ENCODE peak calls at places on chromosome 20, in nine cellular contexts. One of them, this sample, is unnamed. For H3K9me3, the result is how much of the 10 kb centered on the place peaks cover.

GRCh38 chr20:48321271-48321670 is 506.5 kb downstream of the PREX1 start:
- DNase-seq in hepatocyte: no peak
- DNase-seq in heart left ventricle: no peak
- DNase-seq in GM23248: no peak
- DNase-seq in neural progenitor cell: no peak
- DNase-seq in body of pancreas: no peak
- DNase-seq in AG04450: no peak
- DNase-seq in left ventricle myocardium inferior: no peak
- DNase-seq in neuronal stem cell: no peak
- DNase-seq in this sample: no peak

GRCh38 chr20:46218656-46219055 is 89.6 kb downstream of the CDH22 start:
- DNase-seq in body of pancreas: no peak
- DNase-seq in heart left ventricle: no peak
- DNase-seq in left ventricle myocardium inferior: no peak
- DNase-seq in neuronal stem cell: no peak
- DNase-seq in neural progenitor cell: no peak
- DNase-seq in GM23248: no peak
- DNase-seq in hepatocyte: no peak
- DNase-seq in AG04450: no peak
- DNase-seq in this sample: peak

GRCh38 chr20:62444286-62444685 is 16.9 kb upstream of the RBBP8NL start:
- DNase-seq in left ventricle myocardium inferior: no peak
- DNase-seq in body of pancreas: no peak
- DNase-seq in hepatocyte: no peak
- DNase-seq in neural progenitor cell: no peak
- DNase-seq in GM23248: no peak
- DNase-seq in heart left ventricle: no peak
- DNase-seq in AG04450: no peak
- DNase-seq in neuronal stem cell: no peak
- DNase-seq in this sample: no peak

GRCh38 chr20:40489886-40490285 is 199.2 kb downstream of the MAFB start:
- DNase-seq in heart left ventricle: no peak
- DNase-seq in neural progenitor cell: no peak
- DNase-seq in AG04450: no peak
- DNase-seq in left ventricle myocardium inferior: no peak
- DNase-seq in neuronal stem cell: no peak
- DNase-seq in body of pancreas: no peak
- DNase-seq in hepatocyte: no peak
- DNase-seq in GM23248: peak
- DNase-seq in this sample: no peak

GRCh38 chr20:3092611-3093379 is 8.3 kb upstream of the AVP start:
- DNase-seq in body of pancreas: no peak
- DNase-seq in hepatocyte: no peak
- DNase-seq in AG04450: no peak
- DNase-seq in GM23248: peak
- DNase-seq in neuronal stem cell: no peak
- DNase-seq in left ventricle myocardium inferior: no peak
- DNase-seq in heart left ventricle: peak
- DNase-seq in neural progenitor cell: peak
- DNase-seq in this sample: no peak

GRCh38 chr20:10708342-10709185 is 34.8 kb upstream of the JAG1 start:
- DNase-seq in hepatocyte: peak
- DNase-seq in neuronal stem cell: peak
- DNase-seq in GM23248: peak
- DNase-seq in neural progenitor cell: peak
- DNase-seq in body of pancreas: no peak
- DNase-seq in heart left ventricle: no peak
- DNase-seq in AG04450: peak
- DNase-seq in left ventricle myocardium inferior: no peak
- DNase-seq in this sample: no peak

GRCh38 chr20:62547364-62547763 is 71.6 kb upstream of the GATA5 start:
- DNase-seq in hepatocyte: no peak
- DNase-seq in GM23248: no peak
- DNase-seq in neural progenitor cell: no peak
- DNase-seq in heart left ventricle: no peak
- DNase-seq in left ventricle myocardium inferior: no peak
- DNase-seq in neuronal stem cell: no peak
- DNase-seq in AG04450: no peak
- DNase-seq in body of pancreas: no peak
- DNase-seq in this sample: no peak

GRCh38 chr20:62159835-62160234 is 16.3 kb downstream of the SS18L1 start:
- DNase-seq in GM23248: peak
- DNase-seq in left ventricle myocardium inferior: no peak
- DNase-seq in AG04450: no peak
- DNase-seq in neural progenitor cell: no peak
- DNase-seq in hepatocyte: no peak
- DNase-seq in body of pancreas: no peak
- DNase-seq in neuronal stem cell: no peak
- DNase-seq in heart left ventricle: no peak
- DNase-seq in this sample: no peak

GRCh38 chr20:48431635-48432034 is 396.2 kb downstream of the PREX1 start:
- DNase-seq in left ventricle myocardium inferior: no peak
- DNase-seq in AG04450: no peak
- DNase-seq in body of pancreas: no peak
- DNase-seq in GM23248: no peak
- DNase-seq in hepatocyte: no peak
- DNase-seq in neuronal stem cell: no peak
- DNase-seq in heart left ventricle: no peak
- DNase-seq in neural progenitor cell: no peak
- DNase-seq in this sample: no peak

GRCh38 chr20:63006611-63007471 is at the start of gene BHLHE23:
- DNase-seq in neuronal stem cell: peak
- DNase-seq in GM23248: no peak
- DNase-seq in body of pancreas: no peak
- DNase-seq in hepatocyte: peak
- DNase-seq in heart left ventricle: no peak
- DNase-seq in AG04450: no peak
- DNase-seq in left ventricle myocardium inferior: peak
- DNase-seq in neural progenitor cell: peak
- DNase-seq in this sample: no peak

GRCh38 chr20:50374541-50375078 is 135.6 kb upstream of the PTPN1 start:
- DNase-seq in left ventricle myocardium inferior: no peak
- DNase-seq in AG04450: no peak
- DNase-seq in GM23248: no peak
- DNase-seq in neuronal stem cell: no peak
- DNase-seq in neural progenitor cell: no peak
- DNase-seq in hepatocyte: no peak
- DNase-seq in heart left ventricle: no peak
- DNase-seq in body of pancreas: no peak
- DNase-seq in this sample: no peak

GRCh38 chr20:54657268-54657826 is 182.0 kb downstream of the DOK5 start:
- DNase-seq in neural progenitor cell: no peak
- DNase-seq in body of pancreas: no peak
- DNase-seq in GM23248: no peak
- DNase-seq in heart left ventricle: no peak
- DNase-seq in AG04450: no peak
- DNase-seq in hepatocyte: no peak
- DNase-seq in left ventricle myocardium inferior: no peak
- DNase-seq in neuronal stem cell: no peak
- DNase-seq in this sample: no peak

GRCh38 chr20:33399924-33400323 is 1.4 kb downstream of the CDK5RAP1 start:
- DNase-seq in neuronal stem cell: no peak
- DNase-seq in hepatocyte: no peak
- DNase-seq in heart left ventricle: no peak
- DNase-seq in body of pancreas: no peak
- DNase-seq in GM23248: no peak
- DNase-seq in AG04450: no peak
- DNase-seq in left ventricle myocardium inferior: no peak
- DNase-seq in neural progenitor cell: peak
- DNase-seq in this sample: no peak

GRCh38 chr20:32359633-32360332 is 1.7 kb downstream of the ASXL1 start:
- DNase-seq in neuronal stem cell: no peak
- DNase-seq in neural progenitor cell: peak
- DNase-seq in heart left ventricle: no peak
- DNase-seq in body of pancreas: no peak
- DNase-seq in left ventricle myocardium inferior: no peak
- DNase-seq in hepatocyte: no peak
- DNase-seq in AG04450: no peak
- DNase-seq in GM23248: peak
- DNase-seq in this sample: no peak

GRCh38 chr20:36585410-36586125 is 12.2 kb downstream of the TGIF2 start:
- DNase-seq in body of pancreas: no peak
- DNase-seq in GM23248: peak
- DNase-seq in neural progenitor cell: peak
- DNase-seq in neuronal stem cell: no peak
- DNase-seq in hepatocyte: no peak
- DNase-seq in AG04450: no peak
- DNase-seq in heart left ventricle: no peak
- DNase-seq in left ventricle myocardium inferior: no peak
- DNase-seq in this sample: no peak

GRCh38 chr20:32354592-32355416 is 3.3 kb upstream of the ASXL1 start:
- DNase-seq in hepatocyte: peak
- DNase-seq in GM23248: peak
- DNase-seq in heart left ventricle: no peak
- DNase-seq in neuronal stem cell: no peak
- DNase-seq in left ventricle myocardium inferior: no peak
- DNase-seq in AG04450: no peak
- DNase-seq in neural progenitor cell: no peak
- DNase-seq in body of pancreas: no peak
- DNase-seq in this sample: no peak

GRCh38 chr20:46990017-46990810 is 95.6 kb downstream of the EYA2 start:
- DNase-seq in left ventricle myocardium inferior: no peak
- DNase-seq in AG04450: no peak
- DNase-seq in body of pancreas: no peak
- DNase-seq in neural progenitor cell: peak
- DNase-seq in heart left ventricle: no peak
- DNase-seq in neuronal stem cell: peak
- DNase-seq in GM23248: peak
- DNase-seq in hepatocyte: no peak
- DNase-seq in this sample: no peak

DNA sequence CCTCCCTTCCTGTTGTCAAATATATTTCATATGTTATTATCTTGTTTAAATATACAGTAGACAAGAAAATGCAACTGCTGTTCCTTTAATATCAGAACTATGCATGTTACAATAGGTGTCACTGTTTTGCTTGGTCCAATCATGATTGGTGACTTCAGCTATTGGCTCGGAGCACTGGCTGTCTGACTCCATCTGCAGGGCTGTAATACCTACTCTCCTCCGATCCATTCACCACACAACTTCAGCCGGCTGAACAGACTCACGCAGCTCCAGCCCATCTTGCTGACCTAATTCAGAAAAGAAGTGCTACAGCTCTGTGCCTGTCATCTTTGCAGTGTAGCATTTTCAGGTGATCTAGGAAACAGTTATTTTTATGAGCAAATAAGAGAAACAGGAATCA is at the start of gene BTBD3:
- DNase-seq in AG04450: peak
- DNase-seq in left ventricle myocardium inferior: peak
- DNase-seq in hepatocyte: peak
- DNase-seq in neuronal stem cell: no peak
- DNase-seq in body of pancreas: peak
- DNase-seq in GM23248: peak
- DNase-seq in neural progenitor cell: peak
- DNase-seq in heart left ventricle: peak
- DNase-seq in this sample: peak
- H3K27ac ChIP-seq in AG04450: no peak
- H3K27ac ChIP-seq in left ventricle myocardium inferior: peak
- H3K27ac ChIP-seq in hepatocyte: peak
- H3K27ac ChIP-seq in neuronal stem cell: no peak
- H3K27ac ChIP-seq in body of pancreas: peak
- H3K27ac ChIP-seq in GM23248: no peak
- H3K27ac ChIP-seq in neural progenitor cell: no peak
- H3K27ac ChIP-seq in heart left ventricle: peak
- H3K27ac ChIP-seq in this sample: no peak

DNA sequence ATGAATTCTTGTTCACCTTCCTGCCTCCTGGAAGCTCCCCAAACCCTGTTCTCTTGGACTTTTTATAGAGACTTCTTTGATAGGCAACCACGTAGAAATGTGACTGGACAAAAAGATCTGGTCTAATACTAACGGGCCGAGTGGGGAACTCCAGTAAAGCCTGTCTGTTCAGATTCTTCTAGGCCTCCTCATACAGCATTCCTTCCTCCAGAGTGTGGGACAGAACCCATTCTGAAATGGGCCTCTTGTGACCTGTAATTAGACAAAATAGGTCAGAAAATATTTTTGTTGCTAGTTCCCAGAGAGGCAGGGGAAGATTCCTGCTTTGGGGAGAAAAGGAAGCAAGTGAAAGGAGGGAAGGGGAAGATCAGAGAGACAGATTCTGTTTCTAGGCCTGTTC is 374.3 kb downstream of the CDH26 start:
- DNase-seq in neural progenitor cell: no peak
- DNase-seq in left ventricle myocardium inferior: no peak
- DNase-seq in AG04450: no peak
- DNase-seq in hepatocyte: no peak
- DNase-seq in GM23248: no peak
- DNase-seq in body of pancreas: no peak
- DNase-seq in neuronal stem cell: no peak
- DNase-seq in heart left ventricle: no peak
- DNase-seq in this sample: no peak
- H3K9me3 ChIP-seq in neural progenitor cell: under half
- H3K9me3 ChIP-seq in left ventricle myocardium inferior: under half
- H3K9me3 ChIP-seq in AG04450: under half
- H3K9me3 ChIP-seq in hepatocyte: under half
- H3K9me3 ChIP-seq in GM23248: under half
- H3K9me3 ChIP-seq in body of pancreas: under half
- H3K9me3 ChIP-seq in neuronal stem cell: under half
- H3K9me3 ChIP-seq in heart left ventricle: under half
- H3K9me3 ChIP-seq in this sample: under half

DNA sequence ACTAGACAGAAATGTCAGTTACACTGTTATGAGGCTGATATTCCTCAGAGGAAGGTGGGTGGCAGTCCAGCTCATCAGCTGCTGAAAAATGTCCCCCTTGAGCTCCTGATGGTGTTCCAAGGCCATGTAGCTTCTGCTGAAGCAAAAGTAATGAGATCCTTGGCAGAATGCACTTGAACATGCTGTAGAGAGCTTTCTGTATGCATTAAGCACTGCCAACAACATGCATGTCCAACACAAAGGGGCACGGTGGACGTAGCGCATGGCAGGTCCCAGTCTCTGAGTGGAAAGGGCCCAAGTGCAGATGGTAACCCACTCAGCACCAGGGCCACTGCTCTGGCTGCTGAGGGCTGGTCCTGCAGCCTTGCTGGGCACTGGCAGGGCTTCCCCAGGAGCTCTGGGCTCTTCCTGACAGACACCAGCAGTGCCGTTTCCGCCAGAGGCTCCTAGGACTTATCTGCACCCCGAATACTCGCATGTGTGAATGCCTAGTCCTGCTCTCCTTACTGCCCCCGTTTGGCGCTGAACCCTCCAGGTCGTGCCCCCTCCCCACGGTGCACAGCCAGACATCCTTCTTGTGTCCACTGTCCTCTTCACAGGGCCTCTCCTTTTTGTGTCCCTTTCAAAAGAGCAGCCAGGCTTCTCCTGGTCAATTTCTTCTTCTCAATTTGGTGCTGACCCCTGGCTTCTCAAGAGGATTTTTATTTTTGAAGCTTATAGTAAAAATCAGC is 18.6 kb upstream of the SYNDIG1 start:
- DNase-seq in hepatocyte: no peak
- DNase-seq in body of pancreas: no peak
- DNase-seq in left ventricle myocardium inferior: no peak
- DNase-seq in neural progenitor cell: no peak
- DNase-seq in GM23248: no peak
- DNase-seq in AG04450: no peak
- DNase-seq in neuronal stem cell: no peak
- DNase-seq in heart left ventricle: no peak
- DNase-seq in this sample: no peak
- H3K27ac ChIP-seq in hepatocyte: peak
- H3K27ac ChIP-seq in body of pancreas: no peak
- H3K27ac ChIP-seq in left ventricle myocardium inferior: no peak
- H3K27ac ChIP-seq in neural progenitor cell: no peak
- H3K27ac ChIP-seq in GM23248: no peak
- H3K27ac ChIP-seq in AG04450: no peak
- H3K27ac ChIP-seq in neuronal stem cell: no peak
- H3K27ac ChIP-seq in heart left ventricle: no peak
- H3K27ac ChIP-seq in this sample: no peak

GRCh38 chr20:58483470-58483869 is 31.7 kb downstream of the APCDD1L start:
- DNase-seq in hepatocyte: no peak
- DNase-seq in body of pancreas: no peak
- DNase-seq in heart left ventricle: no peak
- DNase-seq in AG04450: no peak
- DNase-seq in neural progenitor cell: no peak
- DNase-seq in GM23248: no peak
- DNase-seq in neuronal stem cell: no peak
- DNase-seq in left ventricle myocardium inferior: no peak
- DNase-seq in this sample: no peak
- H3K9me3 ChIP-seq in hepatocyte: under half
- H3K9me3 ChIP-seq in body of pancreas: under half
- H3K9me3 ChIP-seq in heart left ventricle: under half
- H3K9me3 ChIP-seq in AG04450: under half
- H3K9me3 ChIP-seq in neural progenitor cell: under half
- H3K9me3 ChIP-seq in GM23248: under half
- H3K9me3 ChIP-seq in neuronal stem cell: under half
- H3K9me3 ChIP-seq in left ventricle myocardium inferior: under half
- H3K9me3 ChIP-seq in this sample: under half

This sample was measured in aorta.